ENCODE peak calls at places on chromosomes 12 and 14, in six cellular contexts. One of them, this sample, is unnamed.

GRCh38 chr12:117863004-117863709 is 105.6 kb downstream of the KSR2 start:
- DNase-seq in CD4-positive, alpha-beta T cell: no peak
- DNase-seq in omental fat pad: no peak
- DNase-seq in pancreas: no peak
- DNase-seq in AG09309: peak; percentile 63
- DNase-seq in B cell: no peak
- DNase-seq in this sample: no peak

GRCh38 chr14:88168498-88169165 is 154.4 kb downstream of the KCNK10 start:
- DNase-seq in CD4-positive, alpha-beta T cell: peak; percentile 30
- DNase-seq in omental fat pad: no peak
- DNase-seq in pancreas: no peak
- DNase-seq in AG09309: no peak
- DNase-seq in B cell: peak; percentile 53
- DNase-seq in this sample: peak; percentile 70

GRCh38 chr12:846376-846775 is 94.0 kb downstream of the WNK1 start:
- DNase-seq in CD4-positive, alpha-beta T cell: no peak
- DNase-seq in omental fat pad: no peak
- DNase-seq in pancreas: no peak
- DNase-seq in AG09309: no peak
- DNase-seq in B cell: no peak
- DNase-seq in this sample: no peak

GRCh38 chr12:62983594-62983993 is 48.6 kb upstream of the PPM1H start:
- DNase-seq in CD4-positive, alpha-beta T cell: no peak
- DNase-seq in omental fat pad: no peak
- DNase-seq in pancreas: no peak
- DNase-seq in AG09309: no peak
- DNase-seq in B cell: no peak
- DNase-seq in this sample: peak; percentile 1

GRCh38 chr14:33052899-33053400 is 114.3 kb downstream of the NPAS3 start:
- DNase-seq in CD4-positive, alpha-beta T cell: no peak
- DNase-seq in omental fat pad: no peak
- DNase-seq in pancreas: no peak
- DNase-seq in AG09309: no peak
- DNase-seq in B cell: no peak
- DNase-seq in this sample: no peak

GRCh38 chr14:75911883-75912282 is 69.9 kb downstream of the TGFB3 start:
- DNase-seq in CD4-positive, alpha-beta T cell: no peak
- DNase-seq in omental fat pad: no peak
- DNase-seq in pancreas: no peak
- DNase-seq in AG09309: no peak
- DNase-seq in B cell: no peak
- DNase-seq in this sample: no peak

GRCh38 chr12:116955382-116956021 is 44.8 kb downstream of the FBXW8 start:
- DNase-seq in CD4-positive, alpha-beta T cell: no peak
- DNase-seq in omental fat pad: no peak
- DNase-seq in pancreas: peak; percentile 55
- DNase-seq in AG09309: no peak
- DNase-seq in B cell: no peak
- DNase-seq in this sample: peak; percentile 13

GRCh38 chr14:32531942-32532341 is 202.8 kb downstream of the AKAP6 start:
- DNase-seq in CD4-positive, alpha-beta T cell: no peak
- DNase-seq in omental fat pad: no peak
- DNase-seq in pancreas: no peak
- DNase-seq in AG09309: no peak
- DNase-seq in B cell: no peak
- DNase-seq in this sample: no peak

GRCh38 chr14:100027771-100028490 is 37.3 kb upstream of the EVL start:
- DNase-seq in CD4-positive, alpha-beta T cell: no peak
- DNase-seq in omental fat pad: no peak
- DNase-seq in pancreas: no peak
- DNase-seq in AG09309: no peak
- DNase-seq in B cell: no peak
- DNase-seq in this sample: no peak

GRCh38 chr14:100028990-100029677 is 36.1 kb upstream of the EVL start:
- DNase-seq in CD4-positive, alpha-beta T cell: no peak
- DNase-seq in omental fat pad: no peak
- DNase-seq in pancreas: no peak
- DNase-seq in AG09309: no peak
- DNase-seq in B cell: no peak
- DNase-seq in this sample: no peak

GRCh38 chr14:100020623-100021022 is 44.6 kb upstream of the EVL start:
- DNase-seq in CD4-positive, alpha-beta T cell: no peak
- DNase-seq in omental fat pad: no peak
- DNase-seq in pancreas: no peak
- DNase-seq in AG09309: no peak
- DNase-seq in B cell: no peak
- DNase-seq in this sample: no peak

GRCh38 chr14:100022772-100023451 is 42.3 kb upstream of the EVL start:
- DNase-seq in CD4-positive, alpha-beta T cell: no peak
- DNase-seq in omental fat pad: no peak
- DNase-seq in pancreas: no peak
- DNase-seq in AG09309: peak; percentile 71
- DNase-seq in B cell: no peak
- DNase-seq in this sample: no peak

GRCh38 chr14:100025111-100025510 is 40.1 kb upstream of the EVL start:
- DNase-seq in CD4-positive, alpha-beta T cell: no peak
- DNase-seq in omental fat pad: no peak
- DNase-seq in pancreas: no peak
- DNase-seq in AG09309: no peak
- DNase-seq in B cell: no peak
- DNase-seq in this sample: peak; percentile 52
- TF ChIP-seq CTCF in CD4-positive, alpha-beta T cell: no peak
- TF ChIP-seq CTCF in omental fat pad: no peak
- TF ChIP-seq CTCF in pancreas: no peak
- TF ChIP-seq CTCF in AG09309: peak; percentile 53
- TF ChIP-seq CTCF in B cell: no peak
- TF ChIP-seq CTCF in this sample: peak; percentile 54

DNA sequence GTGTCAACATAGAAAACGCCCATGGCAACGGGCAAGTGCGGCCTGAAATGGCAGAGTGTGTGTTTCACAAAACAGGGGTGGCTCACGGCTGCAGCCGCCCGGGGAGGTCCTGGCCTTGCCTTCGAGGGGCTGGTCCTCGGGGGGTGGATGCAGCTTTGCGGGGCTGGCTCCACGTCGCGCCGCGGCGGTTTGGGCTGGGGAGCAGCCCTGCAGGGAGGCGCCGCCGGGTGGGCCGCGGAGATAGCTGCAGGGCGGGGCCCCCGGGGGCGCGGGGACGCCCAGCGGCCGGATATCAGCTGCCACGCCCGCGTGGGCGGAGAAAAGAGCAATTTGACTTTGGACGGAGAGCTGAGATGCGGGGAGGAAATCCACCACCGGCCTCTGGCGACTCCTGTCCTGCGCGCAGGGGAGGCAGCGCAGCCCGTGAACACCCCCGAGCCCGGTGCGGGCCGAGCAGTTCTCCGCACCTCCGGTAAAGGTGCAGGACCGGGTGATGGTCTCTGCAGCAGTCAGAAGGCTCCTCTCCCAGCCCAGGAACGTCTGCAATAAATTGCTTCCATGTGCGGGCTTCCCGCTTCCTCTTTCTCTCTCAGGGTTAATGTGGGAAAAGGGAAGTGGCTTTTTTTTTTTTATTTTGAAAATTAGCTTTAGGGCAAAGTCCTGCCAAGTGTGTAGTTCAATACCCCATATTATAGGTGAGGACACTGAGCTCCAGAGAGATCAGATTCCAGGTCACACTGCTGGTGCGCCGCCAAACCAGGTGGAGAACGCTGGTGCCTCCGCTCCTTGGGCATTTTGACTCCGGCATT is 110.5 kb downstream of the ARF6 start:
- DNase-seq in CD4-positive, alpha-beta T cell: peak; percentile 62
- DNase-seq in omental fat pad: peak; percentile 58
- DNase-seq in pancreas: peak; percentile 69
- DNase-seq in AG09309: no peak
- DNase-seq in B cell: peak; percentile 90
- DNase-seq in this sample: peak; percentile 92
- TF ChIP-seq CTCF in CD4-positive, alpha-beta T cell: peak; percentile 26
- TF ChIP-seq CTCF in omental fat pad: no peak
- TF ChIP-seq CTCF in pancreas: peak; percentile 6
- TF ChIP-seq CTCF in AG09309: no peak
- TF ChIP-seq CTCF in B cell: peak; percentile 44
- TF ChIP-seq CTCF in this sample: no peak

DNA sequence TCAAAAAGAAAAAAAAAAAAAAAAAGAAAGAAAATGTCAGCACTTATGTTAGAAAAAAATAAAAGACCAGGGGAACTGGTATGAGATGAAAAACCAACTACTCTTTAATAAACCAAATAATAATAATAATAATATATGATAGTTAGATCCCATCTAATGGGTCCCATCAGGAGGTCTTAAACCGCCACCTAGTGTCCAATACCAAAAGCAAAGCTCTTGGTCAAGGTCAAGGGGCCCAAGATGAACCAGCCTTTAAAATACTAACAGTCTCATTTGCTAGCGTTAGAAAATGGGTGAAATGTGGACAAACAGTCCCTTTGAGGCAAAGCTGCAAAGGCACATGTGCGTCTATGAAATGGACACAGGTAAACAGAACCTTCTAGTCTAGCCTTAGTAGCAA is 12.3 kb downstream of the BRAP start:
- DNase-seq in CD4-positive, alpha-beta T cell: no peak
- DNase-seq in omental fat pad: no peak
- DNase-seq in pancreas: no peak
- DNase-seq in AG09309: no peak
- DNase-seq in B cell: no peak
- DNase-seq in this sample: no peak
- TF ChIP-seq CTCF in CD4-positive, alpha-beta T cell: no peak
- TF ChIP-seq CTCF in omental fat pad: no peak
- TF ChIP-seq CTCF in pancreas: no peak
- TF ChIP-seq CTCF in AG09309: peak; percentile 59
- TF ChIP-seq CTCF in B cell: no peak
- TF ChIP-seq CTCF in this sample: peak; percentile 42

DNA sequence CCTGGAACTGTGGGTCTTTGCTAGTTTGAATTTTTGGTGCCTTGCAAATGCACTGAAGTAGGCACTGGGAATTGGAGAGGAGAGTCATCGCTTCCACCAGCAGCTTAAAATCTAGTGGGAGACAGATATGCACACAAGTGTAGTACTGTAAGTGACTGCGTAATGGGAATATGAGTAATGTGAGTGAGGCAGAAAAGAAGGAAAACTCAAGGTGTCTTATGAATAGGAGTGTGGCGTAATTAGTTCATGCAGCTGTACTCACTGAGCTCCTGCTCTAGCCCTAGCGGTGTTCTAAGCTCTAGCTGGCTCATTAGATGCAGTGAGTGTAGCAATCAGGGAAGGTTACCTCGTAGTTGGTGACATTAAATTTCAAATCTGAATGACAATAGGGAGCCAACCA is 2.8 kb downstream of the TCP11L2 start:
- DNase-seq in CD4-positive, alpha-beta T cell: no peak
- DNase-seq in omental fat pad: no peak
- DNase-seq in pancreas: no peak
- DNase-seq in AG09309: no peak
- DNase-seq in B cell: no peak
- DNase-seq in this sample: no peak
- TF ChIP-seq CTCF in CD4-positive, alpha-beta T cell: no peak
- TF ChIP-seq CTCF in omental fat pad: no peak
- TF ChIP-seq CTCF in pancreas: no peak
- TF ChIP-seq CTCF in AG09309: no peak
- TF ChIP-seq CTCF in B cell: no peak
- TF ChIP-seq CTCF in this sample: no peak

GRCh38 chr12:50597200-50598195 is 92.7 kb downstream of the DIP2B start:
- DNase-seq in CD4-positive, alpha-beta T cell: peak; percentile 23
- DNase-seq in omental fat pad: no peak
- DNase-seq in pancreas: no peak
- DNase-seq in AG09309: no peak
- DNase-seq in B cell: peak; percentile 63
- DNase-seq in this sample: peak; percentile 78
- TF ChIP-seq CTCF in CD4-positive, alpha-beta T cell: no peak
- TF ChIP-seq CTCF in omental fat pad: no peak
- TF ChIP-seq CTCF in pancreas: no peak
- TF ChIP-seq CTCF in AG09309: peak; percentile 16
- TF ChIP-seq CTCF in B cell: no peak
- TF ChIP-seq CTCF in this sample: no peak

GRCh38 chr12:124053855-124054254 is 80.8 kb downstream of the ZNF664 start:
- DNase-seq in CD4-positive, alpha-beta T cell: no peak
- DNase-seq in omental fat pad: no peak
- DNase-seq in pancreas: no peak
- DNase-seq in AG09309: no peak
- DNase-seq in B cell: no peak
- DNase-seq in this sample: peak; percentile 22
- TF ChIP-seq CTCF in CD4-positive, alpha-beta T cell: no peak
- TF ChIP-seq CTCF in omental fat pad: no peak
- TF ChIP-seq CTCF in pancreas: no peak
- TF ChIP-seq CTCF in AG09309: peak; percentile 78
- TF ChIP-seq CTCF in B cell: no peak
- TF ChIP-seq CTCF in this sample: no peak

This sample was measured in activated CD8-positive, alpha-beta T cell treated with anti-CD3 and anti-CD28 coated beads for 36 hours.